ENCODE peak calls at places on chromosomes 4 and X, in six cellular contexts. R is heart right ventricle, B is RWPE2, M is A549, Y is epithelial cell of esophagus, P is SK-N-SH. C is an unnamed sample.

GRCh38 chr4:144423930-144424329 is 222.0 kb upstream of the HHIP start:
- DNase-seq in Y (no peak), P (no peak), M (no peak), B (no peak), R (no peak), C (peak)

GRCh38 chrX:138723301-138723700 is 11.8 kb upstream of the FGF13 start:
- DNase-seq in Y (no peak), B (no peak), P (no peak), M (no peak), R (no peak), C (no peak)

GRCh38 chrX:40474205-40474626 is 106.6 kb upstream of the ATP6AP2 start:
- DNase-seq in P (peak), R (peak), B (no peak), M (peak), Y (peak), C (no peak)

GRCh38 chr4:10036926-10037325 is 15.6 kb upstream of the SLC2A9 start:
- DNase-seq in B (no peak), Y (no peak), M (no peak), P (no peak), R (no peak), C (no peak)

GRCh38 chr4:1026115-1026514 is 14.7 kb downstream of the FGFRL1 start:
- DNase-seq in M (no peak), B (no peak), R (peak), P (peak), Y (peak), C (no peak)

GRCh38 chr4:164888096-164888495 is 11.1 kb downstream of the APELA start:
- DNase-seq in Y (no peak), M (no peak), R (no peak), P (no peak), B (no peak), C (no peak)

GRCh38 chrX:115147220-115147619 is 42.0 kb upstream of the RBMXL3 start:
- DNase-seq in R (no peak), Y (peak), M (peak), B (no peak), P (peak), C (no peak)

GRCh38 chr4:6668391-6668790 is 25.3 kb upstream of the S100P start:
- DNase-seq in P (no peak), M (no peak), Y (peak), B (no peak), R (no peak), C (no peak)

GRCh38 chr4:105399535-105400161 is 74.2 kb downstream of the PPA2 start:
- DNase-seq in Y (peak), M (no peak), R (no peak), P (no peak), B (no peak), C (no peak)

GRCh38 chr4:188722911-188723310 is 583.7 kb downstream of the TRIML1 start:
- DNase-seq in P (no peak), B (no peak), Y (no peak), R (no peak), M (no peak), C (no peak)

GRCh38 chr4:122476126-122476525 is 19.6 kb upstream of the IL2 start:
- DNase-seq in Y (no peak), P (no peak), B (no peak), M (no peak), R (no peak), C (no peak)

GRCh38 chr4:87420431-87420830 is 1.9 kb upstream of the NUDT9 start:
- DNase-seq in Y (no peak), R (no peak), M (no peak), P (no peak), B (no peak), C (no peak)

GRCh38 chr4:187602339-187603092 is 393.1 kb upstream of the ZFP42 start:
- DNase-seq in B (no peak), P (no peak), M (no peak), Y (peak), R (no peak), C (no peak)

GRCh38 chr4:141415651-141416050 is 195.0 kb downstream of the ZNF330 start:
- DNase-seq in R (no peak), P (no peak), M (no peak), Y (no peak), B (no peak), C (no peak)

GRCh38 chr4:63717384-63717783 is 691.9 kb downstream of the TECRL start:
- DNase-seq in R (no peak), P (peak), Y (peak), M (peak), B (no peak), C (peak)

GRCh38 chr4:185304944-185305690 is 90.6 kb downstream of the LRP2BP start:
- DNase-seq in P (peak), B (no peak), Y (peak), M (no peak), R (peak), C (no peak)

GRCh38 chr4:158599150-158599549 is 72.5 kb downstream of the C4orf46 start:
- DNase-seq in B (no peak), R (no peak), M (no peak), Y (no peak), P (no peak), C (no peak)

GRCh38 chr4:34181891-34182290 is 2062.4 kb downstream of the ARAP2 start:
- DNase-seq in P (no peak), M (no peak), Y (peak), R (no peak), B (no peak), C (no peak)

GRCh38 chrX:154541896-154542722 is 4.5 kb downstream of the G6PD start:
- DNase-seq in M (peak), P (no peak), B (no peak), R (peak), Y (peak), C (no peak)

GRCh38 chr4:48670587-48670986 is 109.5 kb downstream of the FRYL start:
- DNase-seq in M (no peak), R (no peak), Y (no peak), B (no peak), P (no peak), C (no peak)

GRCh38 chr4:24428850-24429249 is 155.5 kb downstream of the DHX15 start:
- DNase-seq in Y (no peak), P (no peak), B (no peak), R (no peak), M (no peak), C (no peak)

GRCh38 chrX:97539970-97540519 is 656.3 kb downstream of the RPA4 start:
- DNase-seq in M (no peak), P (no peak), B (no peak), R (no peak), Y (no peak), C (peak)

GRCh38 chrX:45765726-45766125 is 565.0 kb upstream of the DIPK2B start:
- DNase-seq in Y (no peak), P (no peak), R (no peak), M (no peak), B (no peak), C (no peak)

GRCh38 chrX:96183843-96184242 is 500.8 kb upstream of the DIAPH2 start:
- DNase-seq in Y (no peak), R (no peak), B (no peak), P (no peak), M (no peak), C (no peak)

GRCh38 chrX:133980406-133980805 is 5.0 kb downstream of the GPC3 start:
- DNase-seq in P (no peak), B (no peak), R (no peak), M (no peak), Y (no peak), C (no peak)

GRCh38 chr4:185201983-185202962 is 1.5 kb downstream of the CFAP97 start:
- DNase-seq in M (no peak), P (peak), R (no peak), B (no peak), Y (no peak), C (no peak)

GRCh38 chrX:53682885-53683555 is 3.5 kb downstream of the HUWE1 start:
- DNase-seq in R (peak), Y (peak), P (peak), M (peak), B (no peak), C (no peak)

GRCh38 chrX:68633981-68634380 is 13.5 kb upstream of the STARD8 start:
- DNase-seq in P (no peak), Y (no peak), M (no peak), B (no peak), R (no peak), C (no peak)

GRCh38 chr4:75673027-75673958 is at the start of gene G3BP2:
- DNase-seq in R (peak), B (peak), P (peak), Y (peak), M (peak), C (peak)
- H3K4me3 ChIP-seq in R (peak), B (peak), P (peak), Y (peak), M (peak), C (peak)

GRCh38 chr4:4479366-4479765 is 62.5 kb downstream of the STX18 start:
- DNase-seq in B (no peak), P (no peak), R (no peak), Y (no peak), M (no peak), C (no peak)

GRCh38 chr4:4481394-4482000 is 60.4 kb downstream of the STX18 start:
- DNase-seq in R (no peak), P (no peak), B (no peak), M (no peak), Y (no peak), C (no peak)

GRCh38 chr4:4477796-4478195 is 64.1 kb downstream of the STX18 start:
- DNase-seq in B (no peak), P (no peak), Y (no peak), R (no peak), M (no peak), C (peak)

GRCh38 chr4:4480205-4480604 is 61.6 kb downstream of the STX18 start:
- DNase-seq in B (no peak), M (no peak), Y (peak), P (no peak), R (no peak), C (no peak)

DNA sequence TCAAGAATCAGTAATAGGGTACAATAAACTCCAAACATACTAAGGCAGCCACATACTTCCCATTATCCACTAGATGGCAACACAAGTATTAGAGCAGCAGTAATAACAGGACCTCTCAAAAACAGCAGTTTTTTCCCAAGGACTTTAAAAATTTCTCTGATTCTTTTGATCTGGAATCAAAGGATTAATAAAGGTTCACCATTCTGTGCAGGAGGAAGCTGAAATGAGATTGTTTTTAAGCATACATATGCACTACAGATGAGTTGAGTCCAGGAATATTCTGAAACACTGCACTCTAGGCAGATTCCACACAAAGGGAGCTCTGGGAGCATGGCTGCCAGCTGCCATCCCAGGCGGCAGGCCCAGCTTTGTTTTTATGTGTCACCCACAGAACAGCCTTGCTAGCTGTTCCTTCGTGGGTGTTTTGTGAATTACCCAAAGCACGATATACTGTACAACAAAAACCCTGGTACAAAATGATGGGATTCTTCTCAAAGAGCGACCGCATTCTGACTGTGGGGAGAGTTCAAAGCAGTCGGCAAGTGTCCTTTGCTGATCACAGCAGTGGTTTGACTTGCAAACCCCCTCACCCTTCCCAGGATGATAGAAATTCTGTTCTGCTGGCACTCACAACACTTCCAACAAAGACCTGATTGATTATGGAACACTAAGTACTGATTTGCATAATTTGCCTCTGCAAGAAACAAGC is 61.0 kb downstream of the STX18 start:
- DNase-seq in M (no peak), R (no peak), Y (no peak), P (peak), B (no peak), C (no peak)
- TF ChIP-seq CTCF in M (peak), R (peak), Y (peak), P (peak), B (peak), C (peak)

GRCh38 chr4:153489856-153490558 is 23.8 kb downstream of the TMEM131L start:
- DNase-seq in B (no peak), P (no peak), M (no peak), R (no peak), Y (peak), C (no peak)
- H3K4me3 ChIP-seq in B (no peak), P (no peak), M (no peak), R (no peak), Y (no peak), C (no peak)

DNA sequence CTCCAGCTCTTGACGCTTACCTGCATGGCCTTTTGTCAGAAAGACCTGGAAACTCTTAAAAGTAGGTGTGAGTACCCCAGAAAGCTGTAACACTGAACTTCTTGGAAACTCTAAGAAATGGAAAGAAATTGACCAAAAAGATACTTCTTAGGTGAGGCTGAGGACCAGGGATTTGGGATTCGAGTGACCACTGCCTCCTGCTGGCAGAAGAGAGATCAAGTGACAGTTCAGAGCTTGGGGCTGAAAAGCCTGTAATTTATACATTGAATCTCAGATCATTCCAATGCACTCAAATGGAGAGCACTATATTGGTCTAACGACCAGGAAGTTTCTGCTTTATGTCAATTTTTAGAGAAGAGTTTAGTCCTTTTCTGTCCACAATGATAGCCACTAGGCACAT is 204.6 kb downstream of the PDGFRA start:
- DNase-seq in R (no peak), B (no peak), M (no peak), P (no peak), Y (peak), C (no peak)
- TF ChIP-seq CTCF in R (peak), B (peak), M (no peak), P (peak), Y (peak), C (peak)

GRCh38 chrX:11792461-11793421 is 34.7 kb downstream of the MSL3 start:
- DNase-seq in M (no peak), B (no peak), R (peak), Y (no peak), P (no peak), C (peak)
- H3K4me3 ChIP-seq in M (no peak), B (no peak), R (no peak), Y (no peak), P (no peak), C (no peak)

GRCh38 chr4:61533140-61533539 is 333.0 kb downstream of the ADGRL3 start:
- DNase-seq in B (no peak), M (no peak), Y (peak), P (no peak), R (no peak), C (no peak)
- TF ChIP-seq CTCF in B (no peak), M (no peak), Y (no peak), P (no peak), R (no peak), C (no peak)

GRCh38 chr4:99822734-99823133 is 6.1 kb downstream of the DAPP1 start:
- DNase-seq in B (no peak), R (no peak), M (no peak), P (no peak), Y (no peak), C (no peak)
- H3K4me3 ChIP-seq in B (no peak), R (no peak), M (no peak), P (no peak), Y (no peak), C (no peak)

GRCh38 chr4:14249226-14249625 is 621.7 kb upstream of the BOD1L1 start:
- DNase-seq in P (no peak), Y (no peak), B (no peak), M (no peak), R (no peak), C (no peak)

DNA sequence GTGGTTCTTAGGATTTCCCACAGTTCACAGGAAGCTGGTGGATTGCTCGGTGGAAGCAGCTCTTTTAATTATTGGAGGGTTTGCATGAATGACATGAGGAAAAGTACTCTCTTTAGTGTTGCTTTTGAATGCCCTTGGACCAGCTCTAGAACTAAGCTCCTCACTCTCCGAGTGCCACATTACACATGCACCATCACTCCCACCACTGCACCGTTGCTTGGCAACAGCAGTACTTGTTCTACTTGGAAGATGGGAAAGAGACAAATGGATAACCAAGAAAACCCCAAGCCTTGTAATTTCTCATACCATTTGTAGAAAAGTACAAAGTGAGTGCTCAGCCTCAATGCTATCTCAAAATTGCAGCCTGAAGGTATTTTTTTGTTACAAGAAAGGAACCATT is 620.2 kb upstream of the BOD1L1 start:
- DNase-seq in R (no peak), Y (no peak), M (no peak), P (no peak), B (no peak), C (no peak)
- TF ChIP-seq CTCF in R (no peak), Y (no peak), M (no peak), P (no peak), B (no peak), C (no peak)

C was measured in LNCaP clone FGC.